ENCODE peak calls at places on chromosomes 11 and 22, in seven cellular contexts. One of them, this sample, is unnamed. For H3K9me3, the result is how much of the 10 kb centered on the place peaks cover.

GRCh38 chr11:10114593-10115404 is 179.2 kb downstream of the SBF2 start:
- DNase-seq in A549: no peak
- DNase-seq in AG04450: no peak
- DNase-seq in thoracic aorta: no peak
- DNase-seq in PC-3: no peak
- DNase-seq in body of pancreas: no peak
- DNase-seq in lower lobe of right lung: no peak
- DNase-seq in this sample: no peak

GRCh38 chr11:35559949-35560348 is 34.5 kb upstream of the PAMR1 start:
- DNase-seq in A549: no peak
- DNase-seq in AG04450: no peak
- DNase-seq in thoracic aorta: no peak
- DNase-seq in PC-3: no peak
- DNase-seq in body of pancreas: no peak
- DNase-seq in lower lobe of right lung: no peak
- DNase-seq in this sample: no peak

GRCh38 chr11:111910637-111911562 is 670 bp downstream of the CRYAB start:
- DNase-seq in A549: no peak
- DNase-seq in AG04450: no peak
- DNase-seq in thoracic aorta: no peak
- DNase-seq in PC-3: no peak
- DNase-seq in body of pancreas: peak
- DNase-seq in lower lobe of right lung: no peak
- DNase-seq in this sample: no peak

GRCh38 chr11:11025087-11025486 is 167.2 kb upstream of the ZBED5 start:
- DNase-seq in A549: peak
- DNase-seq in AG04450: no peak
- DNase-seq in thoracic aorta: no peak
- DNase-seq in PC-3: peak
- DNase-seq in body of pancreas: no peak
- DNase-seq in lower lobe of right lung: no peak
- DNase-seq in this sample: no peak

GRCh38 chr11:126654886-126655806 is 299.7 kb downstream of the ST3GAL4 start:
- DNase-seq in A549: no peak
- DNase-seq in AG04450: no peak
- DNase-seq in thoracic aorta: no peak
- DNase-seq in PC-3: no peak
- DNase-seq in body of pancreas: no peak
- DNase-seq in lower lobe of right lung: no peak
- DNase-seq in this sample: no peak

GRCh38 chr11:102230911-102231310 is 86.4 kb upstream of the BIRC3 start:
- DNase-seq in A549: no peak
- DNase-seq in AG04450: no peak
- DNase-seq in thoracic aorta: no peak
- DNase-seq in PC-3: no peak
- DNase-seq in body of pancreas: no peak
- DNase-seq in lower lobe of right lung: no peak
- DNase-seq in this sample: no peak

GRCh38 chr11:92211576-92212167 is 12.9 kb upstream of the FAT3 start:
- DNase-seq in A549: peak
- DNase-seq in AG04450: peak
- DNase-seq in thoracic aorta: no peak
- DNase-seq in PC-3: peak
- DNase-seq in body of pancreas: peak
- DNase-seq in lower lobe of right lung: no peak
- DNase-seq in this sample: peak

GRCh38 chr11:73761403-73761945 is 600 bp upstream of the RAB6A start:
- DNase-seq in A549: no peak
- DNase-seq in AG04450: no peak
- DNase-seq in thoracic aorta: no peak
- DNase-seq in PC-3: no peak
- DNase-seq in body of pancreas: no peak
- DNase-seq in lower lobe of right lung: peak
- DNase-seq in this sample: no peak

GRCh38 chr22:40224702-40225101 is 47.0 kb downstream of the TNRC6B start:
- DNase-seq in A549: no peak
- DNase-seq in AG04450: no peak
- DNase-seq in thoracic aorta: no peak
- DNase-seq in PC-3: no peak
- DNase-seq in body of pancreas: no peak
- DNase-seq in lower lobe of right lung: no peak
- DNase-seq in this sample: no peak

GRCh38 chr11:69541001-69541285 is 59.5 kb downstream of the LINC01488 start:
- DNase-seq in A549: no peak
- DNase-seq in AG04450: no peak
- DNase-seq in thoracic aorta: no peak
- DNase-seq in PC-3: no peak
- DNase-seq in body of pancreas: no peak
- DNase-seq in lower lobe of right lung: no peak
- DNase-seq in this sample: no peak

GRCh38 chr11:63710476-63711217 is 29.3 kb downstream of the RTN3 start:
- DNase-seq in A549: peak
- DNase-seq in AG04450: peak
- DNase-seq in thoracic aorta: no peak
- DNase-seq in PC-3: peak
- DNase-seq in body of pancreas: no peak
- DNase-seq in lower lobe of right lung: no peak
- DNase-seq in this sample: no peak

GRCh38 chr22:21992593-21993237 is 10.1 kb upstream of the TOP3B start:
- DNase-seq in A549: no peak
- DNase-seq in AG04450: no peak
- DNase-seq in thoracic aorta: no peak
- DNase-seq in PC-3: no peak
- DNase-seq in body of pancreas: no peak
- DNase-seq in lower lobe of right lung: no peak
- DNase-seq in this sample: no peak

GRCh38 chr11:32148824-32149223 is 58.0 kb downstream of the RCN1 start:
- DNase-seq in A549: no peak
- DNase-seq in AG04450: no peak
- DNase-seq in thoracic aorta: no peak
- DNase-seq in PC-3: no peak
- DNase-seq in body of pancreas: no peak
- DNase-seq in lower lobe of right lung: no peak
- DNase-seq in this sample: no peak

GRCh38 chr11:61505106-61505505 is 3.4 kb upstream of the LRRC10B start:
- DNase-seq in A549: no peak
- DNase-seq in AG04450: no peak
- DNase-seq in thoracic aorta: no peak
- DNase-seq in PC-3: no peak
- DNase-seq in body of pancreas: no peak
- DNase-seq in lower lobe of right lung: no peak
- DNase-seq in this sample: no peak

GRCh38 chr22:19114984-19115552 is 7.1 kb downstream of the DGCR2 start:
- DNase-seq in A549: no peak
- DNase-seq in AG04450: no peak
- DNase-seq in thoracic aorta: no peak
- DNase-seq in PC-3: no peak
- DNase-seq in body of pancreas: peak
- DNase-seq in lower lobe of right lung: no peak
- DNase-seq in this sample: no peak

GRCh38 chr22:47858773-47859306 is 1096.4 kb downstream of the TBC1D22A start:
- DNase-seq in A549: no peak
- DNase-seq in AG04450: no peak
- DNase-seq in thoracic aorta: no peak
- DNase-seq in PC-3: no peak
- DNase-seq in body of pancreas: no peak
- DNase-seq in lower lobe of right lung: no peak
- DNase-seq in this sample: no peak

GRCh38 chr22:47859891-47860290 is 1097.4 kb downstream of the TBC1D22A start:
- DNase-seq in A549: no peak
- DNase-seq in AG04450: no peak
- DNase-seq in thoracic aorta: no peak
- DNase-seq in PC-3: no peak
- DNase-seq in body of pancreas: no peak
- DNase-seq in lower lobe of right lung: no peak
- DNase-seq in this sample: no peak

GRCh38 chr22:47862394-47862793 is 1099.9 kb downstream of the TBC1D22A start:
- DNase-seq in A549: no peak
- DNase-seq in AG04450: no peak
- DNase-seq in thoracic aorta: no peak
- DNase-seq in PC-3: no peak
- DNase-seq in body of pancreas: no peak
- DNase-seq in lower lobe of right lung: no peak
- DNase-seq in this sample: no peak
- H3K9me3 ChIP-seq in A549: under half
- H3K9me3 ChIP-seq in AG04450: under half
- H3K9me3 ChIP-seq in thoracic aorta: under half
- H3K9me3 ChIP-seq in PC-3: under half
- H3K9me3 ChIP-seq in body of pancreas: under half
- H3K9me3 ChIP-seq in lower lobe of right lung: under half
- H3K9me3 ChIP-seq in this sample: under half

DNA sequence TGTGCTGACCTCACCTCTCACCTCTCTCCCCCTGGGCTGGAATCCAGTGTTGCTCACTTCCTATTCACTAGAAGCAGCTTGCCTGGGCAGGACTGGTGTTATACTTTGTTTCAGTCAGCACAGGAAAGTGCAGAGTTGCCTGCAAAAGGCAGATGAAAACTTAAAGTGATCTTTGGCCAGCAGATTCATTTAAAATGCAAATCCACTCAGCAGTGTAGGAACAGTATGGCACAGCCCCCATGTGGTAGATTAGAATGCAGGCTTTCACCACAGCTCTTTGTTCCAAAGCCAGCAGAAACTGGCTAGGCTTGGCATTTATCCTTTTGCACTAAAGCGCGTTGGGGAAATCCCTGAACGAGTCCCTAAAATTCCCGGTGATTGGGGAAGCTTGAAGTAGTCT is 301.2 kb downstream of the OR4C45 start:
- DNase-seq in A549: no peak
- DNase-seq in AG04450: no peak
- DNase-seq in thoracic aorta: no peak
- DNase-seq in PC-3: no peak
- DNase-seq in body of pancreas: no peak
- DNase-seq in lower lobe of right lung: no peak
- DNase-seq in this sample: no peak
- H3K9me3 ChIP-seq in A549: under half
- H3K9me3 ChIP-seq in AG04450: under half
- H3K9me3 ChIP-seq in thoracic aorta: under half
- H3K9me3 ChIP-seq in PC-3: under half
- H3K9me3 ChIP-seq in body of pancreas: under half
- H3K9me3 ChIP-seq in lower lobe of right lung: under half
- H3K9me3 ChIP-seq in this sample: under half

DNA sequence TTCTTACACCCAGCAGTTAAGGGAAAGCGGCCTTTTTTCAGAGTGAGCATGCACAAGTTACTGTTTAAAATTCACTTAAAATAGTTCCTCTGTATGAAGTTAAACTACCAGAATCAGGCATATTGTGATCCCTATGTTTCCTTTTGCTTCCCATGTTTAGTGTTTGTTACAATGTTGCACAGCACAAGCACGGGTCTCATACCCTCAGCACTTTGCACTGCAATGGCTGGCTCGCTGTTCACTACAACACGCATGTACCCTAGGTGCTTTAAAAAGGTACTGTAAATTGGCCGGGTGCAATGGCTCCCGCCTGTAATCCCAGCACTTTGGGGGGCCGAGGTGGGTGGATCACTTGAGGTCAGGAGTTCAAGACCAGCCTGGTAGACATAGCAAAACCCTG is 807.4 kb downstream of the BRD1 start:
- DNase-seq in A549: no peak
- DNase-seq in AG04450: no peak
- DNase-seq in thoracic aorta: no peak
- DNase-seq in PC-3: no peak
- DNase-seq in body of pancreas: no peak
- DNase-seq in lower lobe of right lung: peak
- DNase-seq in this sample: no peak
- H3K9me3 ChIP-seq in A549: under half
- H3K9me3 ChIP-seq in AG04450: half or more
- H3K9me3 ChIP-seq in thoracic aorta: under half
- H3K9me3 ChIP-seq in PC-3: under half
- H3K9me3 ChIP-seq in body of pancreas: under half
- H3K9me3 ChIP-seq in lower lobe of right lung: under half
- H3K9me3 ChIP-seq in this sample: under half

DNA sequence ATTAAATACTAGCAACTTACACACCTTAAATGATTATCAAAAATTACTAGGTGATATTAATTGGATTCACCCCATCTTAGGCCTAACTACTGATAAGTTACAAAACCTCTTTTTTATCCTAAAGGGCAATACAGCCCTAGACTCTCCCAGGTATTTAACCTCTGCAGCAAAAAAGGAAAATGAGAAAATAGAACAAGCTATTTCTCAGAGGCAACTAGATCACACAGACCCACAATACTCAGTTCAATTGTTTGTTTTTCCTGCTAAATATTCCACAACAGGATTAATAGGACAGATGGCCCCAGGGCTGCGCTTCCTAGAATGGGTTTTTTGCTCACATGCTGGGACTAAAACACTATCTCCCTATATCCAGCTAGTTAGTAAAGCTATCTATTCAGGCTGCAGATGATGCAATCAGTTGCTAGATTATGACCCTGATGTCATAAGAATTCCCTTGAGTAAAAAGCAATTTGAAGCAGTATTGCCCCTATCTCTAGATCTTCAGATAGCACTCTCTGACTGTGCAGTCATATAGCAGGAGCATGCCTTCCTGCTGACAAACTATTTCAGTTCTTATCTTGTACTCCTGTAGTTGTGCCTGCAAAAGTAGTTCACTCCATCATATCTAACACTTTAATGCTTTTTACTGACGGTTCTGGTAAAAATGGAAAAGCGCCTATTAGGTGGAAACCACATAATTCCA is 1595.5 kb upstream of the TENM4 start:
- DNase-seq in A549: no peak
- DNase-seq in AG04450: no peak
- DNase-seq in thoracic aorta: no peak
- DNase-seq in PC-3: no peak
- DNase-seq in body of pancreas: no peak
- DNase-seq in lower lobe of right lung: no peak
- DNase-seq in this sample: no peak
- H3K9me3 ChIP-seq in A549: under half
- H3K9me3 ChIP-seq in AG04450: under half
- H3K9me3 ChIP-seq in thoracic aorta: under half
- H3K9me3 ChIP-seq in PC-3: under half
- H3K9me3 ChIP-seq in body of pancreas: under half
- H3K9me3 ChIP-seq in lower lobe of right lung: under half
- H3K9me3 ChIP-seq in this sample: under half

GRCh38 chr11:74826901-74827300 is 78.3 kb downstream of the RNF169 start:
- DNase-seq in A549: peak
- DNase-seq in AG04450: no peak
- DNase-seq in thoracic aorta: no peak
- DNase-seq in PC-3: no peak
- DNase-seq in body of pancreas: no peak
- DNase-seq in lower lobe of right lung: no peak
- DNase-seq in this sample: no peak
- H3K9me3 ChIP-seq in A549: under half
- H3K9me3 ChIP-seq in AG04450: under half
- H3K9me3 ChIP-seq in thoracic aorta: under half
- H3K9me3 ChIP-seq in PC-3: under half
- H3K9me3 ChIP-seq in body of pancreas: under half
- H3K9me3 ChIP-seq in lower lobe of right lung: under half
- H3K9me3 ChIP-seq in this sample: under half

GRCh38 chr22:47865626-47866025 is 1103.2 kb downstream of the TBC1D22A start:
- DNase-seq in A549: no peak
- DNase-seq in AG04450: no peak
- DNase-seq in thoracic aorta: no peak
- DNase-seq in PC-3: no peak
- DNase-seq in body of pancreas: no peak
- DNase-seq in lower lobe of right lung: no peak
- DNase-seq in this sample: no peak
- H3K9me3 ChIP-seq in A549: under half
- H3K9me3 ChIP-seq in AG04450: under half
- H3K9me3 ChIP-seq in thoracic aorta: under half
- H3K9me3 ChIP-seq in PC-3: under half
- H3K9me3 ChIP-seq in body of pancreas: under half
- H3K9me3 ChIP-seq in lower lobe of right lung: under half
- H3K9me3 ChIP-seq in this sample: under half

GRCh38 chr22:49538006-49538405 is 289.7 kb downstream of the BRD1 start:
- DNase-seq in A549: no peak
- DNase-seq in AG04450: no peak
- DNase-seq in thoracic aorta: no peak
- DNase-seq in PC-3: no peak
- DNase-seq in body of pancreas: no peak
- DNase-seq in lower lobe of right lung: no peak
- DNase-seq in this sample: no peak
- H3K9me3 ChIP-seq in A549: under half
- H3K9me3 ChIP-seq in AG04450: half or more
- H3K9me3 ChIP-seq in thoracic aorta: under half
- H3K9me3 ChIP-seq in PC-3: under half
- H3K9me3 ChIP-seq in body of pancreas: under half
- H3K9me3 ChIP-seq in lower lobe of right lung: under half
- H3K9me3 ChIP-seq in this sample: under half